ENCODE peak calls at places on chromosomes 13 and 19, in five cellular contexts. S, L, K, M and G are unnamed samples.

GRCh38 chr19:7971553-7972520 is 28.4 kb upstream of the TIMM44 start:
- DNase-seq in S (no peak), K (no peak), L (no peak), M (no peak), G (no peak)

GRCh38 chr19:32595491-32595890 is 14.5 kb downstream of the PDCD5 start:
- DNase-seq in L (no peak), S (no peak), M (no peak), K (no peak), G (no peak)

GRCh38 chr13:46656786-46657185 is 103.8 kb downstream of the LRCH1 start:
- DNase-seq in K (no peak), M (no peak), S (no peak), L (no peak), G (no peak)

GRCh38 chr13:90305796-90306195 is 1041.7 kb upstream of the MIR17HG start:
- DNase-seq in K (no peak), S (no peak), L (no peak), M (no peak), G (no peak)

GRCh38 chr13:98563071-98563470 is 13.8 kb downstream of the STK24 start:
- DNase-seq in M (no peak), S (no peak), L (no peak), K (no peak), G (no peak)

GRCh38 chr13:107020393-107020792 is 452.5 kb upstream of the ARGLU1 start:
- DNase-seq in S (no peak), M (no peak), K (no peak), L (no peak), G (no peak)

GRCh38 chr13:67568205-67568604 is 338.1 kb upstream of the PCDH9 start:
- DNase-seq in K (no peak), M (no peak), L (no peak), S (no peak), G (no peak)

GRCh38 chr19:58033741-58034475 is at the start of gene ZSCAN1:
- DNase-seq in K (peak), S (peak), M (peak), L (peak), G (no peak)

GRCh38 chr13:110124201-110124600 is 182.8 kb downstream of the COL4A1 start:
- DNase-seq in M (no peak), L (no peak), S (no peak), K (no peak), G (no peak)

GRCh38 chr13:60562081-60562764 is 165.2 kb downstream of the TDRD3 start:
- DNase-seq in K (no peak), S (no peak), M (no peak), L (peak), G (no peak)

GRCh38 chr19:6568816-6569215 is 22.1 kb downstream of the CD70 start:
- DNase-seq in S (no peak), M (no peak), L (no peak), K (no peak), G (no peak)

GRCh38 chr13:42215578-42216421 is 56.2 kb upstream of the AKAP11 start:
- DNase-seq in K (no peak), M (no peak), S (peak), L (peak), G (no peak)

GRCh38 chr19:35911790-35912189 is 3.7 kb upstream of the TYROBP start:
- DNase-seq in L (no peak), M (peak), K (peak), S (no peak), G (peak)

GRCh38 chr19:14450168-14450874 is 17.2 kb downstream of the PKN1 start:
- DNase-seq in K (no peak), M (no peak), L (peak), S (no peak), G (no peak)

GRCh38 chr19:436413-436950 is 24.4 kb downstream of the SHC2 start:
- DNase-seq in S (no peak), L (no peak), K (no peak), M (no peak), G (no peak)

GRCh38 chr19:55626350-55626749 is 2.0 kb upstream of the ZNF784 start:
- DNase-seq in S (no peak), M (no peak), K (no peak), L (no peak), G (no peak)

GRCh38 chr13:33976965-33977364 is 159.0 kb downstream of the RFC3 start:
- DNase-seq in L (no peak), M (no peak), K (no peak), S (no peak), G (no peak)

GRCh38 chr13:104204177-104204576 is 1138.0 kb upstream of the SLC10A2 start:
- DNase-seq in K (no peak), M (no peak), S (no peak), L (no peak), G (no peak)

GRCh38 chr13:83350569-83350968 is 531.7 kb downstream of the SLITRK1 start:
- DNase-seq in M (no peak), L (peak), K (no peak), S (peak), G (no peak)

GRCh38 chr19:14475251-14476073 is at the start of gene PTGER1:
- DNase-seq in M (no peak), S (peak), K (no peak), L (no peak), G (no peak)

GRCh38 chr13:60509601-60510386 is 112.8 kb downstream of the TDRD3 start:
- DNase-seq in M (no peak), K (no peak), L (peak), S (peak), G (peak)

GRCh38 chr19:56253737-56254136 is 18.8 kb upstream of the EDDM13 start:
- DNase-seq in M (no peak), S (peak), K (no peak), L (peak), G (peak)

GRCh38 chr19:42111811-42112210 is 20.4 kb downstream of the POU2F2 start:
- DNase-seq in M (no peak), K (no peak), S (peak), L (no peak), G (no peak)

GRCh38 chr19:45164577-45165335 is 4.0 kb upstream of the NKPD1 start:
- DNase-seq in K (peak), L (peak), M (peak), S (peak), G (no peak)

GRCh38 chr19:37128821-37129177 is 43.7 kb downstream of the ZNF585A start:
- DNase-seq in M (no peak), L (no peak), K (no peak), S (no peak), G (no peak)

GRCh38 chr19:7986321-7987083 is 18.9 kb downstream of the ELAVL1 start:
- DNase-seq in M (no peak), K (no peak), L (peak), S (peak), G (peak)

GRCh38 chr19:41588497-41589209 is 12.7 kb downstream of the CEACAM21 start:
- DNase-seq in K (no peak), S (peak), M (no peak), L (peak), G (no peak)

GRCh38 chr19:47707135-47707925 is 5.9 kb upstream of the EHD2 start:
- DNase-seq in S (peak), M (peak), L (peak), K (peak), G (no peak)

GRCh38 chr19:29211562-29212416 is 1.2 kb downstream of the UQCRFS1 start:
- DNase-seq in K (no peak), M (no peak), L (peak), S (peak), G (no peak)

GRCh38 chr13:32471187-32471922 is 43.4 kb upstream of the N4BP2L1 start:
- DNase-seq in L (peak), M (no peak), S (peak), K (no peak), G (no peak)

GRCh38 chr13:110640591-110641029 is 25.3 kb downstream of the NAXD start:
- DNase-seq in M (no peak), S (no peak), K (peak), L (peak), G (no peak)

GRCh38 chr19:46232938-46233621 is 3.5 kb downstream of the IGFL1 start:
- DNase-seq in L (no peak), M (no peak), K (no peak), S (no peak), G (no peak)

GRCh38 chr13:64377606-64378005 is 2852.5 kb downstream of the PCDH9 start:
- DNase-seq in K (no peak), M (no peak), S (no peak), L (no peak), G (no peak)

GRCh38 chr19:34226036-34226435 is 28.3 kb upstream of the GARRE1 start:
- DNase-seq in S (no peak), L (no peak), M (no peak), K (no peak), G (no peak)

GRCh38 chr19:39492788-39493187 is 6.0 kb upstream of the DLL3 start:
- DNase-seq in M (no peak), L (no peak), K (no peak), S (no peak), G (no peak)

GRCh38 chr13:104984296-104984818 is 1551.1 kb downstream of the EFNB2 start:
- DNase-seq in L (peak), S (peak), M (peak), K (peak), G (no peak)

GRCh38 chr19:53101518-53101917 is 1.7 kb downstream of the ZNF160 start:
- DNase-seq in S (no peak), M (no peak), K (no peak), L (no peak), G (no peak)

DNA sequence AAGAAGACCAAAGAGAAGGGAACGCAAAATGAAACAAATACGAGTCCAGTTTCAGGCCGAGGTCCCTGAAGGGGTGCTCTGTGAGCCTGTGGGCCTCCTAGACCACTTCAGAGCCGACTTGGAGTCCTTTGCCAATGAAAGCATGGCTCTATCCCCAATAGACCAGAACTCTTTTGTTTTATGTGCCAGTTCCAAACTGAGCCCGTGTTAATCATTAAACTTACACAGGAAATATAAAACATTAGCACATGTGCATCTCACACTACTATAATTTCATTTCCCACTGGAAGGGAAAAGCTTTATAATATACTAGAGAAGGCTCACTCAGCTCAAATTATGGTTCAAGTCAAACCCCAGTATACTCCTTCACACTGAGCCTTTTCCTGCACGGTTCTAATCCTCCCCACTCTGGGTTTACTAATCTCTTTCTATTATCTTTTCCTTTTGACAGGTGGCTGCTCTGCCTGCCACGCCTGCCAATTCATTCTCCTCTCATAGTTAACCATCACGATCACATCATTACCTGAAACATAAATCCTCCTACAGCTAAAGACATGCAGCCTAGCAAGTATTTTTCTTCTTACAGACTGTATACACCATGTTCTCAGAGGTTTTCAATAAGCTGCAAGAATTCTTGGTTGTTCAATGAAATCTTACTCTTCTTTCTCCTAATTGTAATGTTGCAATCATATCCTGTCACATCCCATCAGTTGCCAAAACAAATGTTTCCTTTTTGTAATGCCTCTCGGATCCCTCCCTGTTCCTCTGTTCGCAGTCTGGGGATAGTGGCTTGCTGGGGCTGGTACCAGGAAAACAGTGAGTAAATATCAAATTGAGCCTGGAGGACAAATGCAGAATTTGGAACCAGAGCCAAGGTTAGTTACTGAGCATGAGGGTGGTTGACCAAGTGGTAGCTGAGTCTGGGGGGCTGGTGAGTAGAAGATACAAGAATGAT is 18.8 kb upstream of the WASF3 start:
- DNase-seq in S (peak), L (peak), M (no peak), K (no peak), G (no peak)
- TF ChIP-seq CTCF in S (no peak), L (no peak), M (no peak), K (no peak), G (no peak)

GRCh38 chr13:113402471-113403254 is 38.7 kb upstream of the GRTP1 start:
- DNase-seq in M (no peak), K (no peak), S (no peak), L (no peak), G (no peak)

GRCh38 chr13:113401452-113402415 is 37.8 kb upstream of the GRTP1 start:
- DNase-seq in M (no peak), S (no peak), L (no peak), K (no peak), G (no peak)

GRCh38 chr13:113399755-113400149 is 35.8 kb upstream of the GRTP1 start:
- DNase-seq in L (no peak), S (no peak), K (no peak), M (no peak), G (no peak)

GRCh38 chr13:113398963-113399754 is 35.2 kb upstream of the GRTP1 start:
- DNase-seq in K (no peak), L (no peak), S (peak), M (no peak), G (no peak)

DNA sequence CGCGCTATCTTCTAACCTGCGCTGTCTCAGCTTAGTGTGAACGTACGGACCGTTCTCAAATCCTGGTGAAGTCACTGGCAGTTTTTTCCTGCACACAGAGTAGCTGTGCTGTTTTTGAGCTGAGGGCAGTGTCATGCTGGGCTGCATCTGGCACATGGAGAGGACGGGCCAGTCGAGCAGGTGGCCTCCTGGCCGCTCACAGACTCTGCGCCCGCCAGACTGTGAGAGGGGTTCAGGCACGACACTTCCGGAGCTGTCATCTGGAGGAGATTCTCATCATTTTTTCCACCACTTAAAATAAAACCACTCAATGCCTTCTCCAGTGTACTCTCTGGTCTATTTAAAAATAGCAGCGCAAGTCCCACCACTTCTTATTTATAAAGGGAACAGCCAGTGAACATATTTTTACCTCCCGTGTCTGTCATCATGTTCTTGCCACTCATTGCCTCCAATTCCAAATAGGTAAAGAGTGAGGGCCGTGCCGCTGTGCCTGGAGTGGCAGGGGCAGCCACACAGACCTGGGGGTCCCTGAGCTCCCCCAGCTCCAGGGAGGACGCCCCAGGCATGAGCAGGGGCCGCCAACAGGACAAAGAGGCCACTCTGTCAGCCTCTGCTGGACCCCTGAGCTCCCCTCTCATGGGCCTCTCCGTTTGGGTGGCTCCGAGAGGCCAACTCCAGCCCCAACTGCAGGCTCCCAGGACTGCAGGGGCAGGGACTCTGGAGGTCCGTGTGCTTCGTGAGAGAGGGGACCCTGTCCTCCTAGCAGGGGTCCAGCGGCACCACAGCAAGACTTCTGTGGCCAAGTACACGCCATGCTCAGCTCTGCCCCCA is 36.9 kb upstream of the GRTP1 start:
- DNase-seq in K (no peak), M (no peak), L (no peak), S (no peak), G (no peak)
- H3K4me3 ChIP-seq in K (no peak), M (no peak), L (no peak), S (no peak), G (no peak)

DNA sequence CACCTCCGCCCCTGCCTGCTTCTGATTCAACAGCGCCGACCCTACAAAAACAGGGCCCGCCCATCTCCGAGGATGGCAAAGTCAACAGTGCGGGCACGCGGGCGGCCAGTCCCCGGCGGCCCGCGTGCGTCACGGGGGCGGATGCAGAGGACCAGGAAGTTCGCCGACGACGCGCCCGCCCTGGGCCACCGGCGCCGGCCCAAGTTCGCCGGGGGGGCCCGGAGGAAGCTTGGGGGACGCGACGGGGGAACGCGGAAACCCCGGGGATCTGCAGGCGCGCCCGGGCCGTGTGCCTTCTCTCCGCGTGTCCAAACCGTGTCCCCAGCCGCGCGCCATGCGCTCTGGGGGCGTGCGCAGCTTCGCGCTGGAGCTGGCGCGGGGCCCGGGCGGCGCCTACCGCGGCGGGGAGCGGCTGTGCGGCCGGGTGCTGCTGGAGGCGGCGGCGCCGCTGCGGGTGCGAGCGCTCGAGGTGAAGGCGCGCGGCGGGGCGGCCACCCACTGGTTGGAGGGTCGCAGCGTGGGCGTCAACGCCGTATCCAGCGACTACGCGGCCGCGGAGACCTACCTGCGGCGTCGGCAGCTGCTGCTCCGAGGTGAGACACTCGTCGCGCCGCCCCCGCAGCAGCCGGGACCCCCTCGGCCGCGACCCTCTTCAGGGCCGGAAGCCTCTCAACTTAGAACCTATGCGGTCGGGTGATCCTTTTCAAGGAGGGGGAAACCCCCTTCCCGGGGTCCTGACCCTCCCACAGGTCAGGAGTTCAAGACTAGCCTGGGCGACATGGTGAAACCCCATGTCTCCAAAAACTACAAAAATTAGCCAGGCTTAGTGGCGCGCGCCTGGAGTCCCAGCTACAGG is 6.8 kb upstream of the ARRDC2 start:
- DNase-seq in M (peak), K (peak), S (peak), L (peak), G (no peak)
- TF ChIP-seq CTCF in M (no peak), K (no peak), S (no peak), L (no peak), G (no peak)

GRCh38 chr13:30464496-30465351 is 1.0 kb downstream of the HMGB1 start:
- DNase-seq in K (peak), S (peak), L (peak), M (peak), G (no peak)
- H3K4me3 ChIP-seq in K (peak), S (peak), L (peak), M (no peak), G (peak)

GRCh38 chr19:43719918-43720317 is 4.0 kb downstream of the IRGC start:
- DNase-seq in K (no peak), M (no peak), L (no peak), S (no peak), G (no peak)
- TF ChIP-seq CTCF in K (no peak), M (no peak), L (no peak), S (no peak), G (no peak)

DNA sequence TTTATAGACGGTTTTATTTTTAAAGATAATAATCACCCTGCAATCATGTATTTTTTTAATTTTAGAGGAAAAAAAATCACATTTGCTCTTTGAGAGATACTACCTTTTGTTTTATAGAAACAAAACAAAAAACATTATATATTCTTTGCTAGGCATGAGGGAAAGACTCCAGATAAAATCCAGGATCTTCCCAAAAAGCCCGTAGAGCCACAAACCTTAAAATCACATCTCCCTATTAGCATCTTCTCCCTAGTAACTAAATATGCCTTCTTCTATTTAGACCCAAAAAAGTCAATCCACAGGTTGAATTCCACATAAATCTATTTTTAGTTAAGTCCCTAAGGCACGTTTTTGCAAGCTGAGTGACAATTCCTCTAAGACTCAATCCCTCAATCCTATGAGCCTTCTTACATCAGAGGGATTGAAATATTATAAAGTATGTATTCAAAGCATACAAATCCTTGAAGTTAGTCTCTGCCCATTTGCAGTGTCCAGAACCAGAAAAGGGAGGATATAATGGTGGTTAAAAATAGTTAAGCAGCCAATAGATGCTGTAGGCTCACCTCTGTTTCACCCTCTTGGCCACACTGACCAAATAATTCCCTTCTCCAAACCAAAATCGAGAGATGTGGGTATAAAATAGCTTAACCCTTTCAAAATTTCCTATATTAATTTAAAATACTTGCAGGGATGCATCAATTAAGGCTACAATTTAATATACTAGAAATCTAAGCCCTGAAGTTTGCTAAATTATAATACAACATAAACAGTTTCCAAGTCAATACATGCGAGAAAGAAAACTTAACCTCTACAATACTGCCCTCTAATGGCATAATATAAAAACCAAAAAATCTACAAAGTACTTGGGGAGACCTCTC is 64.0 kb downstream of the SERP2 start:
- DNase-seq in M (no peak), K (no peak), S (peak), L (peak), G (no peak)
- H3K4me3 ChIP-seq in M (peak), K (peak), S (peak), L (peak), G (peak)

GRCh38 chr13:40779049-40779448 is 8.1 kb upstream of the MRPS31 start:
- DNase-seq in K (no peak), S (no peak), M (no peak), L (no peak), G (no peak)
- TF ChIP-seq CTCF in K (no peak), S (no peak), M (no peak), L (no peak), G (no peak)